ENCODE peak calls at places on chromosomes 6 and 20, in ten cellular contexts. R, U, V, F, M, K, S, Z, J and H are unnamed samples.

GRCh38 chr6:16130932-16131387 is 2.1 kb downstream of the MYLIP start:
- DNase-seq in R (no peak), U (no peak), V (no peak), F (peak), M (peak), K (peak), S (peak), Z (peak), J (peak), H (no peak)

GRCh38 chr6:126076992-126077664 is 90.8 kb downstream of the TRMT11 start:
- DNase-seq in R (no peak), U (no peak), V (no peak), F (no peak), M (peak), K (no peak), S (no peak), Z (no peak), J (no peak), H (no peak)

GRCh38 chr6:89145461-89145961 is 344 bp upstream of the PM20D2 start:
- DNase-seq in R (no peak), U (no peak), V (no peak), F (peak), M (peak), K (no peak), S (no peak), Z (peak), J (peak), H (no peak)

GRCh38 chr20:33839591-33839990 is 28.4 kb downstream of the CHMP4B start:
- DNase-seq in R (no peak), U (no peak), V (peak), F (no peak), M (no peak), K (no peak), S (no peak), Z (no peak), J (no peak), H (no peak)

GRCh38 chr20:47854687-47855212 is 69.5 kb upstream of the SULF2 start:
- DNase-seq in R (peak), U (peak), V (peak), F (peak), M (peak), K (peak), S (no peak), Z (peak), J (peak), H (no peak)

GRCh38 chr20:32878820-32879219 is 20.1 kb downstream of the EFCAB8 start:
- DNase-seq in R (no peak), U (no peak), V (no peak), F (no peak), M (no peak), K (no peak), S (no peak), Z (no peak), J (no peak), H (no peak)

GRCh38 chr6:30988209-30988825 is 4.8 kb downstream of the MUC21 start:
- DNase-seq in R (no peak), U (no peak), V (no peak), F (no peak), M (no peak), K (no peak), S (no peak), Z (no peak), J (no peak), H (no peak)

GRCh38 chr6:92114091-92114490 is 1305.3 kb downstream of the EPHA7 start:
- DNase-seq in R (no peak), U (no peak), V (no peak), F (no peak), M (no peak), K (no peak), S (no peak), Z (no peak), J (no peak), H (no peak)

GRCh38 chr20:43666376-43667328 is at the start of gene MYBL2:
- DNase-seq in R (peak), U (peak), V (peak), F (peak), M (peak), K (peak), S (no peak), Z (peak), J (peak), H (peak)

GRCh38 chr6:4732691-4733315 is 43.4 kb upstream of the CDYL start:
- DNase-seq in R (peak), U (no peak), V (peak), F (peak), M (peak), K (peak), S (no peak), Z (peak), J (peak), H (no peak)

GRCh38 chr6:17268114-17268513 is 13.0 kb upstream of the RBM24 start:
- DNase-seq in R (no peak), U (no peak), V (no peak), F (peak), M (no peak), K (no peak), S (no peak), Z (peak), J (no peak), H (no peak)

GRCh38 chr6:136989591-136990578 is 54.9 kb downstream of the IL20RA start:
- DNase-seq in R (peak), U (peak), V (peak), F (no peak), M (peak), K (peak), S (no peak), Z (no peak), J (peak), H (no peak)

GRCh38 chr6:143236151-143236788 is 175.6 kb downstream of the AIG1 start:
- DNase-seq in R (peak), U (no peak), V (no peak), F (peak), M (peak), K (no peak), S (no peak), Z (no peak), J (no peak), H (no peak)

GRCh38 chr6:82874867-82875266 is 190.8 kb downstream of the UBE3D start:
- DNase-seq in R (no peak), U (no peak), V (no peak), F (no peak), M (no peak), K (no peak), S (no peak), Z (no peak), J (no peak), H (no peak)

GRCh38 chr6:106069478-106069877 is 16.7 kb upstream of the PRDM1 start:
- DNase-seq in R (no peak), U (no peak), V (no peak), F (peak), M (peak), K (peak), S (no peak), Z (no peak), J (no peak), H (no peak)

GRCh38 chr20:10754809-10755208 is 81.0 kb upstream of the JAG1 start:
- DNase-seq in R (no peak), U (no peak), V (no peak), F (no peak), M (no peak), K (no peak), S (no peak), Z (no peak), J (no peak), H (no peak)

GRCh38 chr6:137845460-137845859 is 21.6 kb upstream of the TNFAIP3 start:
- DNase-seq in R (no peak), U (no peak), V (no peak), F (peak), M (no peak), K (peak), S (no peak), Z (no peak), J (no peak), H (no peak)

GRCh38 chr20:48350291-48350988 is 477.4 kb downstream of the PREX1 start:
- DNase-seq in R (peak), U (no peak), V (no peak), F (no peak), M (no peak), K (no peak), S (no peak), Z (no peak), J (peak), H (no peak)

GRCh38 chr6:85496856-85497255 is 47.0 kb downstream of the NT5E start:
- DNase-seq in R (no peak), U (no peak), V (no peak), F (no peak), M (no peak), K (no peak), S (no peak), Z (no peak), J (no peak), H (no peak)

GRCh38 chr6:31829633-31830492 is 2.3 kb downstream of the HSPA1B start:
- DNase-seq in R (no peak), U (no peak), V (peak), F (peak), M (peak), K (no peak), S (no peak), Z (no peak), J (peak), H (no peak)

GRCh38 chr6:111580826-111581505 is 24.7 kb downstream of the TRAF3IP2 start:
- DNase-seq in R (peak), U (no peak), V (no peak), F (peak), M (peak), K (no peak), S (no peak), Z (no peak), J (no peak), H (no peak)

GRCh38 chr20:58142843-58143185 is 85.6 kb downstream of the ANKRD60 start:
- DNase-seq in R (no peak), U (no peak), V (no peak), F (no peak), M (no peak), K (no peak), S (no peak), Z (no peak), J (no peak), H (no peak)

GRCh38 chr20:37505263-37506165 is 15.5 kb upstream of the NNAT start:
- DNase-seq in R (no peak), U (no peak), V (no peak), F (no peak), M (no peak), K (no peak), S (no peak), Z (no peak), J (peak), H (no peak)

GRCh38 chr6:114342826-114343781 is at the start of gene HS3ST5:
- DNase-seq in R (peak), U (peak), V (peak), F (peak), M (peak), K (peak), S (peak), Z (peak), J (peak), H (peak)

GRCh38 chr20:9114709-9115108 is 45.8 kb downstream of the PLCB4 start:
- DNase-seq in R (no peak), U (no peak), V (no peak), F (no peak), M (no peak), K (no peak), S (no peak), Z (no peak), J (peak), H (no peak)

GRCh38 chr6:166933396-166933795 is 23.0 kb downstream of the RNASET2 start:
- DNase-seq in R (no peak), U (no peak), V (no peak), F (no peak), M (no peak), K (no peak), S (no peak), Z (no peak), J (no peak), H (no peak)

GRCh38 chr6:12048609-12049008 is 36.5 kb downstream of the HIVEP1 start:
- DNase-seq in R (no peak), U (no peak), V (no peak), F (no peak), M (no peak), K (no peak), S (no peak), Z (no peak), J (no peak), H (no peak)

DNA sequence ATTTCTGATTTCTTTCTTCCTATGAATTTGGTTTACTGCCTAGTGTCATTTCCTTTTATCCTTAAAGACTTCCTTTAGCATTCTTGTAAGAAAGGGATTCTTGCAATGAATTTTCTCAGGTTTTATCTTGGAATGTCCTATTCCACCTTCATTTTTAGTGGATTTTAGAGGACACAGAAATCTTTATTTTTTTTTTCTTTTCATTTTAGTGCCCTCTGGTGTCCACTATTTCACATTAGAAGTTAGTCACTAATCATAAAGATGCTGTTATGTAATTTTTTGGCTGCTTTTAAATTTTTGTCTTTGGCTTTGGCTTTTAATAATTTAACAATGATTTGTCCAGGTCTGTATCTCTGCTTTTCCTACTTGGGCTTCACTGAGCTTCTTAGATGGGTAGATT is 28.1 kb downstream of the LMBRD1 start:
- DNase-seq in R (no peak), U (no peak), V (no peak), F (peak), M (peak), K (no peak), S (no peak), Z (no peak), J (no peak), H (no peak)
- TF ChIP-seq CTCF in R (no peak), U (peak), V (no peak), F (peak), M (peak), K (no peak), S (peak), Z (no peak), J (peak), H (peak)

GRCh38 chr20:62141397-62142251 is 1.6 kb downstream of the PSMA7 start:
- DNase-seq in R (no peak), U (no peak), V (no peak), F (peak), M (peak), K (peak), S (peak), Z (no peak), J (peak), H (no peak)
- TF ChIP-seq CTCF in R (no peak), U (peak), V (no peak), F (peak), M (peak), K (peak), S (no peak), Z (no peak), J (peak), H (peak)

DNA sequence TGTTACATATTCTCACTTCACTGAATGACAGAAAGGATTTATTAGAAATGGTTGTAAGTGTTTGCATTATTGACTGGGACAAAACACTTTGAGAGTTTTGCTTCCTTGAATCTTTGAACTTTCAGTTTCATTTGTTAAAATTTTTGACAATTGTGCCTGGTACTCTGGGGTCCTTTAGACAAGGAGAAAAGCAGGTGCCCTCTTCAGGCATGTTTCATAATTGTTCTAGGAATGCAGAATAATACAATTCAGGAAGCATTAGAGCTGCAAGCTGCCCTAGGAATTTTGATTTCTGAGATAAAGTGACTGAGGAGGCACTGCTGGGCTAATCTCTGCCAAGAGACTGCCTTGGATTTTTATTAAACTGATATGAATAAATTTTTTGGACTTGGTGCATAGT is 49.7 kb downstream of the TOP1 start:
- DNase-seq in R (no peak), U (no peak), V (no peak), F (peak), M (peak), K (peak), S (no peak), Z (peak), J (peak), H (no peak)
- TF ChIP-seq CTCF in R (no peak), U (peak), V (no peak), F (peak), M (peak), K (peak), S (no peak), Z (peak), J (peak), H (peak)

GRCh38 chr6:122878809-122879208 is 89.8 kb downstream of the SMPDL3A start:
- DNase-seq in R (no peak), U (no peak), V (no peak), F (no peak), M (no peak), K (no peak), S (no peak), Z (no peak), J (no peak), H (no peak)

GRCh38 chr6:122872311-122872710 is 83.3 kb downstream of the SMPDL3A start:
- DNase-seq in R (no peak), U (no peak), V (no peak), F (no peak), M (no peak), K (no peak), S (no peak), Z (no peak), J (no peak), H (no peak)

DNA sequence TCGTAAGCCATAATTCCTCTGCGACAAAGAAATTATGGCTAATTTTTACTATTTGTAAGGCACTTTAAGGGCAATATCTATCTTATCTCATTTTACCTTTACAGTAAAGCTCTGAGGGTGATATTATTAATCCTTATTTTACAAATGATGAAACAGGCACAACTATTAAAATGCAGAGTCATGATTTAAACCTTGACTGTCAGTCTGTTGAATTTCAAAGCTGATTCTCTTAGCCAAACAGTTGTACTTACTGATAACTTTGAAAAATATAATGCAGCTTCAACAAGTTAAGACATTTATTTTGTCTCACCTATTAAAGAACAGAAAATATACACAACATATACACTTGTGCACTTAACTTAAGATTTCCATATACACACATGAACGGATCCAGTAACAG is 88.2 kb downstream of the SMPDL3A start:
- DNase-seq in R (no peak), U (no peak), V (no peak), F (no peak), M (no peak), K (no peak), S (no peak), Z (no peak), J (no peak), H (no peak)
- TF ChIP-seq CTCF in R (no peak), U (no peak), V (no peak), F (no peak), M (no peak), K (no peak), S (no peak), Z (no peak), J (no peak), H (no peak)

GRCh38 chr20:52812231-52812847 is 159.8 kb upstream of the TSHZ2 start:
- DNase-seq in R (peak), U (no peak), V (no peak), F (no peak), M (no peak), K (no peak), S (no peak), Z (no peak), J (no peak), H (no peak)
- TF ChIP-seq CTCF in R (no peak), U (peak), V (no peak), F (no peak), M (no peak), K (no peak), S (no peak), Z (no peak), J (peak), H (no peak)